ENCODE peak calls at places on chromosomes 7 and 10, in ten cellular contexts. G is progenitor cell of endocrine pancreas, N is lung, O is hepatocyte, L is tibial nerve, F is GM13977, T is suprapubic skin, C is GM10248, B is psoas muscle, V is heart right ventricle. U is an unnamed sample.

GRCh38 chr10:96664563-96664962 is 55.8 kb downstream of the PIK3AP1 start:
- DNase-seq in G (no peak), N (no peak), O (no peak), L (no peak), F (peak), T (no peak), C (peak), B (no peak), V (no peak), U (no peak)

GRCh38 chr7:130151591-130152269 is 53.5 kb downstream of the TMEM209 start:
- DNase-seq in G (no peak), N (no peak), O (no peak), L (no peak), F (no peak), T (no peak), C (no peak), B (no peak), V (no peak), U (peak)

GRCh38 chr10:124320778-124321432 is 97.8 kb downstream of the OAT start:
- DNase-seq in G (no peak), N (no peak), O (no peak), L (no peak), F (no peak), T (no peak), C (no peak), B (no peak), V (no peak), U (no peak)

GRCh38 chr10:22672594-22673392 is 41.6 kb downstream of the PIP4K2A start:
- DNase-seq in G (no peak), N (no peak), O (no peak), L (no peak), F (no peak), T (no peak), C (no peak), B (no peak), V (no peak), U (no peak)

GRCh38 chr10:121843379-121843778 is 84.5 kb downstream of the ATE1 start:
- DNase-seq in G (no peak), N (no peak), O (no peak), L (no peak), F (no peak), T (no peak), C (no peak), B (no peak), V (no peak), U (no peak)

GRCh38 chr10:82813856-82814255 is 938.9 kb downstream of the NRG3 start:
- DNase-seq in G (no peak), N (no peak), O (peak), L (no peak), F (no peak), T (no peak), C (no peak), B (no peak), V (no peak), U (no peak)

GRCh38 chr10:6499974-6500373 is 80.1 kb downstream of the PRKCQ start:
- DNase-seq in G (no peak), N (no peak), O (no peak), L (no peak), F (no peak), T (no peak), C (no peak), B (no peak), V (no peak), U (no peak)

GRCh38 chr7:21579341-21580072 is 36.7 kb downstream of the DNAH11 start:
- DNase-seq in G (no peak), N (no peak), O (no peak), L (no peak), F (no peak), T (no peak), C (no peak), B (no peak), V (no peak), U (no peak)

GRCh38 chr10:112721080-112721698 is 228.9 kb upstream of the TCF7L2 start:
- DNase-seq in G (no peak), N (no peak), O (peak), L (no peak), F (peak), T (no peak), C (peak), B (no peak), V (peak), U (peak)

GRCh38 chr7:51634025-51634424 is 317.4 kb upstream of the COBL start:
- DNase-seq in G (no peak), N (no peak), O (no peak), L (no peak), F (no peak), T (no peak), C (no peak), B (no peak), V (no peak), U (no peak)

GRCh38 chr7:151756076-151756731 is 120.7 kb downstream of the PRKAG2 start:
- DNase-seq in G (no peak), N (no peak), O (no peak), L (no peak), F (no peak), T (no peak), C (peak), B (no peak), V (no peak), U (peak)

DNA sequence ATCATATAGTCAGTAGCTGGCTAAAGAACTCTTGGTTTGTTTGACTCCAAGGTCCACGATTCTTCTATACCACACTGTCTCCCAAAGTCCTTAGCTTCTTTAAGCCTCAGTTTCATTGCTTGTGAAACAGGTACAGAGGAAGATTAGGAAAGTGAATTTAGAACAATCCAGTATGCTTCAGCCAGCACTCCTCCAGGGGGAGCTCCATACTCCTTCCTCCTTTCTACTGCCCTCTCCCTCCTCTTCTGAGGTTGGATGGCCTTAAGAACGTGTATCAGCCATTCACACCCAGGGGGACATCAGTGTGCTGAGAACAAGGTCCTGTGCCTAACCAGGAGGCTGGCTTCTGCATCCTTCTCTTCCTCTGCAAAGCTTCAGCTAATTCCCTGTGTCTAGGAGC is 54.8 kb upstream of the CALD1 start:
- DNase-seq in G (no peak), N (no peak), O (no peak), L (no peak), F (peak), T (no peak), C (peak), B (no peak), V (no peak), U (peak)
- TF ChIP-seq CTCF in G (peak), N (no peak), O (peak), L (no peak), F (peak), T (no peak), C (peak), B (peak), V (no peak), U (no peak)

GRCh38 chr7:37342665-37343471 is 105.8 kb downstream of the ELMO1 start:
- DNase-seq in G (no peak), N (no peak), O (no peak), L (no peak), F (no peak), T (no peak), C (peak), B (no peak), V (no peak), U (peak)
- TF ChIP-seq CTCF in G (no peak), N (no peak), O (no peak), L (no peak), F (peak), T (no peak), C (peak), B (no peak), V (no peak), U (no peak)

DNA sequence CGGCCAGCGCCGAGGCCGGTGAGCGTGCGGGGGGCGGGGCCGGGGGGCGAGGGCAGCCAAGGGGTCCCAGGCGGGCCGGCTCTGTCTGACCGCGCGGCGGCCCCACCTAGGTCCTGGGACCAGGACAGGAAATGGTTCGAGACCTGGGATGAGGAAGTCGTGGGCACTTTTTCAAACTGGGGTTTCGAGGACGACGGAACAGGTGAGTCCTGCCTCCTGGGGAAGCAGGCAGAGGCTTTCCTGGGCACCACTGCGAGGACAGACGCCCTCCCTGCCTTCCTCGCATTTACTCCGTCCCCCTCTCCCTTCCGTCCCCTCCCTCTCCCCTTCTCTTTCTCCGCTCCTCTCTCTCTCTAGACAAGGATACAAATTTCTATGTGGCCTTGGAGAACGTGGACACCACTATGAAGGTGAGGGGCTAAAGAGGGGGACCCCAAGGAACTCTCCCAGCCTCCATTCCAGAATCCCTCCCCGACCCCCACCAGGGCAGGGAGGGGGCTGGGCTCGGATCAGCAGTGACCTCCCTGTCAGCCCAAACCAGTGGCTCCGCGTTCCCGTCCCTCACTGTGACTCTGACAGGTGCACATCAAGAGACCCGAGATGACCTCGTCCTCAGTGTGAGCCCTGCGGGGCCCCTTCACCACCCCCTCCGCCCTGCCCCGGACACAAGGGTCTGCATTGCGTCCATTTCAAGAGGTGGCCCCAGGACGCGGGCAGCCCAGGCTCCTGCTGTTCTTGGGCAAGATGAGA is 2.6 kb upstream of the MUC12 start:
- DNase-seq in G (no peak), N (no peak), O (no peak), L (no peak), F (no peak), T (peak), C (no peak), B (no peak), V (no peak), U (no peak)
- TF ChIP-seq CTCF in G (peak), N (no peak), O (no peak), L (no peak), F (no peak), T (no peak), C (no peak), B (no peak), V (no peak), U (peak)

GRCh38 chr7:149859369-149859768 is 14.4 kb upstream of the ATP6V0E2 start:
- DNase-seq in G (no peak), N (no peak), O (no peak), L (no peak), F (no peak), T (peak), C (no peak), B (no peak), V (no peak), U (no peak)
- TF ChIP-seq CTCF in G (no peak), N (no peak), O (no peak), L (no peak), F (no peak), T (no peak), C (no peak), B (no peak), V (no peak), U (no peak)

DNA sequence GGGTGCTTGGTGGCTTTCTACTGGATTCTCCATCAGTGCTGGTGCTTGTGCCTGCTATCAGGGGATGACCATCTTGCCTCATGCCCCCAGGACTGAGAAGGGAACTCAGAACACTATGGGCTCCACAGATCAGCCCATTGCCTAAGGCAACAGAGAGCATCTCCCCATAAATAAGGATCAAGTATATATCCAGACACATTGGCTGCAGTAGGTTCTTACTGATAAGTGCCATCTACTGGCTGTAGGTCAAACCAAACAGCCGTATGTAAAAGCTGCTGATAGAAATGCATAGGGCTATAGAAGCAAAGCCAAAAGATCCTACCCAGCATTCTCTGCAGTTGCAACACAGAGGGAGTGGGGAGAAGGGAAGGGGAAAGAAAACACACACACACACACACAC is 153.7 kb downstream of the CDK14 start:
- DNase-seq in G (no peak), N (no peak), O (peak), L (no peak), F (peak), T (no peak), C (no peak), B (no peak), V (no peak), U (no peak)
- TF ChIP-seq CTCF in G (peak), N (no peak), O (peak), L (no peak), F (peak), T (no peak), C (peak), B (no peak), V (no peak), U (no peak)